ENCODE peak calls at places on chromosomes 3 and 15, in four cellular contexts. G is heart left ventricle, F is aorta, H is psoas muscle. R is an unnamed sample.

GRCh38 chr3:60542981-60543380 is 708.3 kb downstream of the FHIT start:
- DNase-seq in H (no peak), G (no peak), F (no peak), R (no peak)

GRCh38 chr15:86629957-86630356 is 550.3 kb downstream of the AGBL1 start:
- DNase-seq in H (no peak), F (no peak), G (no peak), R (no peak)

GRCh38 chr3:197001972-197002700 is 27.5 kb downstream of the MELTF start:
- DNase-seq in F (peak; percentile 56), H (peak; percentile 57), G (peak; percentile 48), R (peak; percentile 46)

GRCh38 chr3:154598166-154598565 is 168.2 kb upstream of the GPR149 start:
- DNase-seq in G (no peak), H (no peak), F (no peak), R (no peak)

GRCh38 chr15:63601026-63601726 is 4.0 kb downstream of the FBXL22 start:
- DNase-seq in H (peak; percentile 67), F (peak; percentile 61), G (peak; percentile 39), R (no peak)

GRCh38 chr3:97823503-97824004 is 1.7 kb downstream of the CRYBG3 start:
- DNase-seq in G (peak; percentile 45), H (peak; percentile 69), F (peak; percentile 44), R (no peak)

GRCh38 chr3:43279082-43279481 is 7.3 kb upstream of the SNRK start:
- DNase-seq in H (no peak), G (no peak), F (no peak), R (no peak)

GRCh38 chr3:28726840-28727239 is 378.2 kb upstream of the AZI2 start:
- DNase-seq in G (peak; percentile 60), H (peak; percentile 62), F (peak; percentile 58), R (peak; percentile 74)

GRCh38 chr3:120780977-120781376 is 38.4 kb downstream of the GTF2E1 start:
- DNase-seq in H (peak; percentile 78), F (peak; percentile 53), G (no peak), R (no peak)

GRCh38 chr15:63037996-63038720 is 4.4 kb upstream of the TPM1 start:
- DNase-seq in G (no peak), H (no peak), F (no peak), R (no peak)

GRCh38 chr3:79041621-79042020 is 726.2 kb downstream of the ROBO1 start:
- DNase-seq in H (no peak), F (no peak), G (no peak), R (no peak)

GRCh38 chr3:33313331-33313730 is 36.1 kb downstream of the FBXL2 start:
- DNase-seq in H (no peak), F (no peak), G (no peak), R (no peak)

GRCh38 chr3:49661281-49661680 is 12.9 kb upstream of the APEH start:
- DNase-seq in G (no peak), H (no peak), F (no peak), R (no peak)

GRCh38 chr15:81483496-81483895 is 109.5 kb upstream of the TMC3 start:
- DNase-seq in H (no peak), F (no peak), G (no peak), R (no peak)

GRCh38 chr15:49145651-49146609 is 9.5 kb downstream of the COPS2 start:
- DNase-seq in G (no peak), F (no peak), H (no peak), R (no peak)

GRCh38 chr3:126969586-126969985 is 13.3 kb upstream of the PLXNA1 start:
- DNase-seq in H (no peak), G (no peak), F (no peak), R (no peak)

GRCh38 chr15:70584838-70585706 is 178.3 kb downstream of the UACA start:
- DNase-seq in G (no peak), H (no peak), F (no peak), R (peak; percentile 37)

GRCh38 chr15:90553248-90553745 is 23.6 kb downstream of the CRTC3 start:
- DNase-seq in H (no peak), F (no peak), G (no peak), R (no peak)

GRCh38 chr3:4409415-4409814 is 57.7 kb downstream of the SUMF1 start:
- DNase-seq in F (no peak), G (no peak), H (no peak), R (no peak)

GRCh38 chr15:28104326-28104725 is 5.2 kb upstream of the OCA2 start:
- DNase-seq in F (no peak), G (no peak), H (no peak), R (no peak)

GRCh38 chr3:194713299-194714121 is 27.8 kb downstream of the FAM43A start:
- DNase-seq in H (no peak), G (no peak), F (no peak), R (no peak)

GRCh38 chr15:34799149-34799824 is 3.9 kb upstream of the ACTC1 start:
- DNase-seq in H (peak; percentile 68), G (peak; percentile 92), F (peak; percentile 87), R (no peak)
- H3K27ac ChIP-seq in H (peak overlapping the region; percentile 72), G (peak overlapping the region; percentile 79), F (peak overlapping the region; percentile 38), R (no peak overlapping the region)

GRCh38 chr3:152253514-152253913 is 15.2 kb upstream of the MBNL1 start:
- DNase-seq in F (no peak), H (no peak), G (no peak), R (no peak)

GRCh38 chr3:152254031-152254430 is 14.7 kb upstream of the MBNL1 start:
- DNase-seq in F (no peak), G (no peak), H (no peak), R (no peak)

GRCh38 chr3:152255290-152255689 is 13.4 kb upstream of the MBNL1 start:
- DNase-seq in H (no peak), F (no peak), G (no peak), R (no peak)

GRCh38 chr3:152252750-152253149 is 16.0 kb upstream of the MBNL1 start:
- DNase-seq in H (no peak), F (no peak), G (no peak), R (no peak)

GRCh38 chr3:152251916-152252315 is 16.8 kb upstream of the MBNL1 start:
- DNase-seq in F (no peak), H (no peak), G (no peak), R (no peak)
- H3K4me1 ChIP-seq in F (no peaks in the 10 kb centered on the region), H (no peaks in the 10 kb centered on the region), G (no peaks in the 10 kb centered on the region), R (no peaks in the 10 kb centered on the region)

DNA sequence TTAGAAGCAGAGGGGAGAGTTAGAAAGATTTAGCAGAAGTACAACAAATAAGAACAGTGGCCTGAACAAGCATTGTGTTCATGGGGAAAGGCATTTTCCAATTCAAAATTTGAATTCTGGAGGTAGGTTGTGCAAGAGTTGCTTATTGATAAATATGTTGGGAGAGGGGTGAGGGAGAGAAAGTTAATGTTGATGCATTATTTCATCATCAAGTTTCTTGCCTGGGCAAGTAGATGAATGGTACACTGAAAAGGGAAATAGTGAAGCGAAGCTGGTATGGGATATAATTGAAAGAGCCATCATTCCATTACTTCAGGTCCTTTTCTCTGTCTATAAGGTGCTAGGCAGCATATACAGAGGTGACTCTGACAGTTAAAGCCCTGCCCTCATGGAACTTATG is 288.9 kb upstream of the GBE1 start:
- DNase-seq in F (no peak), H (no peak), G (no peak), R (no peak)
- H3K9me3 ChIP-seq in F (no peaks in the 10 kb centered on the region), H (no peaks in the 10 kb centered on the region), G (no peaks in the 10 kb centered on the region), R (no peaks in the 10 kb centered on the region)

DNA sequence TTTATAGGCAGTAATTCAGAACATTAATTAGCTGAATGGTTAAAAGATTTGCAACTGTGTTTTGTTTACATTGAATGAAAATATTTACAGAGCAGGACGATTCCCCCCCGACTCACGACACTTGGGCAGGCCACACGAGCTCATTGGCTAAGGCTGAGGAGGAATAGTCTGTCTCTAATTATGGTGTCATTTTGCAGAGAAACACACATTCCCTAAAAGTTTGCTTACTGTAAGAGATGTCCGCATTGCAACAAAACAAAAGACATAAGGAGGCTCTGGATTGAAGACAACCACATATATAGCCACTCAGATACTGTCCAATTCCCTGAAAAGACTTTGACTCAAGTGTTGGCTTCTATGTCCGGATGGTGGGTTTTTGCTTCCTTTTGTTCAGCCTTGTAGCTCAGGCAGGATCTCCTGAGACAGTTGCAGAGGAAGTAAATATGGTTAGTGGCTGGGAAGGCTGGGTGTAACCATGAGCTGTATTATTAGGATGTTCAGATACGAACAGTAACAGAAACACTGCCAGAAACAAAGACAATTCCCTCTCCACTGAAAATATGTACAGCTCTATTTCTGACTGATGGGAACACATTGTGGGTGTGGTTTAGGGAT is 170.4 kb downstream of the KLHL25 start:
- DNase-seq in H (no peak), G (no peak), F (no peak), R (no peak)
- H3K27ac ChIP-seq in H (peak overlapping the region; percentile 87), G (peak overlapping the region; percentile 86), F (no peak overlapping the region), R (no peak overlapping the region)

DNA sequence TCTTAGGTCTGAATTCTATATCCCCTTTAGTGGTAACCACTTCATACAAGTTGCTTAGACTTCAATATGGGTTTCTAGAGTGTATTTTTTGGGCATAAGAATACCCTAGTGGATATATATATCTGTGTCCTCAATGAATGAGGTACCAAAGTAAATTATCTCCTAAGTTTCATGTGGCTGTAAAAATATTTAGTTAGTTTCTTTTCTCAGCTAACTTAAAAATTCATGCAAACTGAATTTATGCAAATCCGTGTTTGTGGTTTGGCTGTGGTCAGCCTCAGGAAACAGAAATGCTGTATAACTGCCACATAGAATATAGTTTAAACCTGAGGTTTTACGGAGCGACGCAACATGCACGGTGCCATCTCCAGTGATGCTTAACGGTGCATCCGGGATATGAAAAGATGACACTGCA is 80.3 kb downstream of the PEX5L start:
- DNase-seq in H (no peak), F (no peak), G (no peak), R (no peak)
- H3K4me1 ChIP-seq in H (no peaks in the 10 kb centered on the region), F (no peaks in the 10 kb centered on the region), G (no peaks in the 10 kb centered on the region), R (no peaks in the 10 kb centered on the region)

GRCh38 chr15:25242166-25242879 is 196.5 kb downstream of the UBE3A start:
- DNase-seq in F (peak; percentile 15), H (peak; percentile 32), G (peak; percentile 15), R (peak; percentile 37)
- H3K9me3 ChIP-seq in F (peaks cover 4% of the 10 kb centered on the region), H (no peaks in the 10 kb centered on the region), G (peaks cover 11% of the 10 kb centered on the region), R (no peaks in the 10 kb centered on the region)

GRCh38 chr15:40329804-40330203 is 6.3 kb downstream of the INAFM2 start:
- DNase-seq in F (peak; percentile 7), G (no peak), H (no peak), R (no peak)

GRCh38 chr15:40332138-40332781 is 8.5 kb downstream of the CCDC9B start:
- DNase-seq in F (peak; percentile 51), G (no peak), H (no peak), R (no peak)

GRCh38 chr15:40331026-40331425 is 7.5 kb downstream of the INAFM2 start:
- DNase-seq in G (no peak), H (no peak), F (peak; percentile 31), R (no peak)

GRCh38 chr15:40330368-40330836 is 6.9 kb downstream of the INAFM2 start:
- DNase-seq in G (peak; percentile 84), F (peak; percentile 75), H (no peak), R (no peak)

DNA sequence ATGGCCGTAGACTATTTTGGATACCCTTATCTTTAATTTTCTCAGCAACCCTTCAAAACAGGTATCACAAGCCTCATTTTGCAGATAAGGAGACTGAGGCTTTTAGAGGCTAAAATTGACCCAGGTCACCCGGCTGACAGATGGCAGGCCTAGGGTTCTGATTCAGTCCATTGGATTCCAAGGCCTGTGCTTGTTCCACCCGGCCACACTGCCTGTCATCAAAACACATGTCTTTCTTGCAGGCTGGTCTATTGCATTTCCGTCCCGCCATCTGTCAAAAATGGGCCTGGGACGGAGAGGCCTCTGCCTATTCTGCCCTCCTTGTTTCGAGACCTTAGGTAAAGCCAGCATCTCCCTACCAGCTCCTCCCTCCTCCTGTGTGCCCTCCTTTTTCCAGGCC is 8.1 kb downstream of the INAFM2 start:
- DNase-seq in G (no peak), F (peak; percentile 40), H (no peak), R (no peak)
- H3K27ac ChIP-seq in G (no peak overlapping the region), F (no peak overlapping the region), H (peak overlapping the region; percentile 27), R (no peak overlapping the region)

GRCh38 chr3:53159415-53160135 is 1.4 kb upstream of the PRKCD start:
- DNase-seq in H (no peak), G (peak; percentile 53), F (no peak), R (peak; percentile 72)
- H3K4me1 ChIP-seq in H (peaks cover 22% of the 10 kb centered on the region), G (peaks cover 9% of the 10 kb centered on the region), F (no peaks in the 10 kb centered on the region), R (no peaks in the 10 kb centered on the region)

R was measured in right lobe of liver.